ENCODE peak calls at places on chromosome 15, in five cellular contexts. Q, V, G, A and I are unnamed samples.

GRCh38 chr15:29857196-29857595 is 34.9 kb upstream of the TJP1 start:
- DNase-seq in Q (no peak), V (no peak), G (no peak), A (no peak), I (no peak)

GRCh38 chr15:68820205-68820588 is 498 bp downstream of the ANP32A start:
- DNase-seq in Q (peak), V (no peak), G (peak), A (peak), I (no peak)

GRCh38 chr15:49492834-49493233 is 69.8 kb downstream of the FGF7 start:
- DNase-seq in Q (no peak), V (no peak), G (peak), A (no peak), I (no peak)

GRCh38 chr15:89628791-89629715 is 26.2 kb downstream of the KIF7 start:
- DNase-seq in Q (no peak), V (no peak), G (no peak), A (no peak), I (no peak)

GRCh38 chr15:32029862-32030781 is at the start of gene CHRNA7:
- DNase-seq in Q (no peak), V (peak), G (peak), A (peak), I (no peak)

GRCh38 chr15:82656641-82657266 is 9.6 kb upstream of the CPEB1 start:
- DNase-seq in Q (no peak), V (peak), G (no peak), A (no peak), I (no peak)

GRCh38 chr15:28956491-28956890 is 70.7 kb downstream of the APBA2 start:
- DNase-seq in Q (no peak), V (no peak), G (no peak), A (no peak), I (no peak)

GRCh38 chr15:25739687-25740121 is 123.4 kb downstream of the ATP10A start:
- DNase-seq in Q (no peak), V (no peak), G (peak), A (peak), I (no peak)

GRCh38 chr15:61687651-61688050 is 372.6 kb downstream of the VPS13C start:
- DNase-seq in Q (no peak), V (no peak), G (no peak), A (no peak), I (no peak)

GRCh38 chr15:100918690-100919480 is at the start of gene LRRK1:
- DNase-seq in Q (no peak), V (peak), G (peak), A (peak), I (no peak)

GRCh38 chr15:59371458-59372351 is 966 bp downstream of the MYO1E start:
- DNase-seq in Q (no peak), V (peak), G (peak), A (peak), I (no peak)

GRCh38 chr15:26001201-26001600 is 138.1 kb upstream of the ATP10A start:
- DNase-seq in Q (no peak), V (no peak), G (no peak), A (no peak), I (no peak)

GRCh38 chr15:50321680-50322079 is 33.3 kb downstream of the GABPB1 start:
- DNase-seq in Q (no peak), V (no peak), G (peak), A (no peak), I (no peak)

GRCh38 chr15:87369269-87369668 is 887.3 kb downstream of the NTRK3 start:
- DNase-seq in Q (no peak), V (no peak), G (peak), A (no peak), I (no peak)

GRCh38 chr15:58147151-58147550 is 9.0 kb downstream of the AQP9 start:
- DNase-seq in Q (no peak), V (no peak), G (no peak), A (no peak), I (peak)

GRCh38 chr15:78437107-78437761 is 782 bp upstream of the IREB2 start:
- DNase-seq in Q (no peak), V (no peak), G (peak), A (no peak), I (peak)

GRCh38 chr15:35195649-35196048 is 110.6 kb upstream of the NANOGP8 start:
- DNase-seq in Q (no peak), V (no peak), G (no peak), A (no peak), I (no peak)

GRCh38 chr15:25339431-25339830 is 99.4 kb downstream of the UBE3A start:
- DNase-seq in Q (no peak), V (no peak), G (no peak), A (no peak), I (no peak)

GRCh38 chr15:31325432-31325975 is 1.1 kb upstream of the KLF13 start:
- DNase-seq in Q (peak), V (peak), G (peak), A (peak), I (no peak)

GRCh38 chr15:31013863-31014607 is 22.6 kb upstream of the MTMR10 start:
- DNase-seq in Q (no peak), V (no peak), G (no peak), A (no peak), I (no peak)

GRCh38 chr15:32656091-32656860 is 14.8 kb downstream of the SCG5 start:
- DNase-seq in Q (no peak), V (no peak), G (no peak), A (no peak), I (no peak)

GRCh38 chr15:83178387-83178786 is 29.2 kb downstream of the HDGFL3 start:
- DNase-seq in Q (no peak), V (no peak), G (no peak), A (no peak), I (no peak)

GRCh38 chr15:66655997-66656396 is 46.0 kb upstream of the SMAD6 start:
- DNase-seq in Q (no peak), V (no peak), G (no peak), A (no peak), I (no peak)

GRCh38 chr15:66480267-66480666 is 17.3 kb downstream of the SNAPC5 start:
- DNase-seq in Q (no peak), V (no peak), G (no peak), A (no peak), I (no peak)